ENCODE peak calls at places on chromosomes 12 and 14, in five cellular contexts. G, K, X, Y and H are unnamed samples.

GRCh38 chr12:110352401-110352800 is 51.1 kb downstream of the ANAPC7 start:
- DNase-seq in G (no peak), K (no peak), X (no peak), Y (no peak), H (no peak)

GRCh38 chr14:37931998-37932397 is 275.7 kb upstream of the SSTR1 start:
- DNase-seq in G (no peak), K (no peak), X (no peak), Y (no peak), H (no peak)

GRCh38 chr12:40170593-40170992 is 54.2 kb upstream of the LRRK2 start:
- DNase-seq in G (no peak), K (no peak), X (no peak), Y (no peak), H (no peak)

GRCh38 chr14:51295666-51296263 is 55.7 kb downstream of the TMX1 start:
- DNase-seq in G (no peak), K (no peak), X (no peak), Y (no peak), H (no peak)

GRCh38 chr14:24108336-24108874 is 6.2 kb upstream of the DCAF11 start:
- DNase-seq in G (no peak), K (no peak), X (no peak), Y (no peak), H (no peak)

GRCh38 chr12:2166696-2167095 is 113.9 kb downstream of the CACNA1C start:
- DNase-seq in G (no peak), K (no peak), X (no peak), Y (no peak), H (no peak)

GRCh38 chr12:56565510-56566101 is 44.0 kb downstream of the RBMS2 start:
- DNase-seq in G (no peak), K (no peak), X (no peak), Y (no peak), H (no peak)

GRCh38 chr12:122830517-122831214 is 4.6 kb upstream of the HIP1R start:
- DNase-seq in G (no peak), K (no peak), X (no peak), Y (peak), H (no peak)

GRCh38 chr12:97757431-97758091 is 295.0 kb downstream of the RMST start:
- DNase-seq in G (no peak), K (no peak), X (no peak), Y (no peak), H (no peak)

GRCh38 chr14:69354383-69355154 is 43.5 kb downstream of the ERH start:
- DNase-seq in G (no peak), K (peak), X (no peak), Y (no peak), H (no peak)

GRCh38 chr12:88945041-88945732 is 364.9 kb upstream of the KITLG start:
- DNase-seq in G (no peak), K (no peak), X (no peak), Y (no peak), H (no peak)

GRCh38 chr12:54163147-54163546 is 25.6 kb downstream of the SMUG1 start:
- DNase-seq in G (no peak), K (no peak), X (no peak), Y (no peak), H (no peak)

GRCh38 chr14:63713765-63714164 is 14.1 kb downstream of the SGPP1 start:
- DNase-seq in G (no peak), K (no peak), X (no peak), Y (peak), H (no peak)

GRCh38 chr14:78341827-78342389 is 171.7 kb downstream of the NRXN3 start:
- DNase-seq in G (no peak), K (no peak), X (no peak), Y (no peak), H (no peak)

GRCh38 chr12:121796855-121797751 is 3.6 kb upstream of the RHOF start:
- DNase-seq in G (no peak), K (no peak), X (peak), Y (peak), H (peak)